ENCODE peak calls at places on chromosome 5, in seven cellular contexts. N, F, Y, O, A, R and T are unnamed samples.

GRCh38 chr5:39947657-39948056 is 522.9 kb upstream of the DAB2 start:
- DNase-seq in N (no peak), F (no peak), Y (no peak), O (peak), A (peak), R (peak), T (no peak)

GRCh38 chr5:13385066-13385465 is 559.4 kb downstream of the DNAH5 start:
- DNase-seq in N (no peak), F (no peak), Y (no peak), O (no peak), A (no peak), R (no peak), T (no peak)

GRCh38 chr5:150146235-150146634 is 9.4 kb downstream of the PDGFRB start:
- DNase-seq in N (no peak), F (no peak), Y (no peak), O (no peak), A (no peak), R (no peak), T (no peak)

GRCh38 chr5:5752844-5753243 is 330.4 kb downstream of the ICE1 start:
- DNase-seq in N (no peak), F (no peak), Y (no peak), O (no peak), A (no peak), R (no peak), T (no peak)

GRCh38 chr5:52838306-52839015 is 50.7 kb downstream of the ITGA1 start:
- DNase-seq in N (no peak), F (no peak), Y (no peak), O (no peak), A (no peak), R (no peak), T (no peak)

GRCh38 chr5:38808666-38809343 is 37.0 kb upstream of the OSMR start:
- DNase-seq in N (peak), F (no peak), Y (no peak), O (no peak), A (no peak), R (no peak), T (no peak)

GRCh38 chr5:56301041-56301440 is 67.9 kb upstream of the ANKRD55 start:
- DNase-seq in N (no peak), F (no peak), Y (no peak), O (peak), A (no peak), R (no peak), T (no peak)

GRCh38 chr5:116453920-116454319 is 120.7 kb downstream of the SEMA6A start:
- DNase-seq in N (no peak), F (no peak), Y (no peak), O (no peak), A (no peak), R (peak), T (no peak)

GRCh38 chr5:10594591-10595210 is 30.8 kb downstream of the ANKRD33B start:
- DNase-seq in N (no peak), F (no peak), Y (no peak), O (peak), A (no peak), R (no peak), T (no peak)

GRCh38 chr5:83831834-83832233 is 111.2 kb upstream of the HAPLN1 start:
- DNase-seq in N (no peak), F (no peak), Y (no peak), O (no peak), A (no peak), R (no peak), T (no peak)

GRCh38 chr5:150780816-150781221 is 2.3 kb downstream of the SMIM3 start:
- DNase-seq in N (no peak), F (no peak), Y (no peak), O (peak), A (no peak), R (peak), T (no peak)

GRCh38 chr5:142324377-142324870 is 397 bp downstream of the SPRY4 start:
- DNase-seq in N (no peak), F (peak), Y (peak), O (peak), A (no peak), R (no peak), T (no peak)

GRCh38 chr5:35205606-35206005 is 24.7 kb downstream of the PRLR start:
- DNase-seq in N (no peak), F (no peak), Y (no peak), O (no peak), A (no peak), R (no peak), T (no peak)

GRCh38 chr5:93425102-93425501 is 155.9 kb downstream of the NR2F1-AS1 start:
- DNase-seq in N (no peak), F (no peak), Y (no peak), O (peak), A (no peak), R (peak), T (no peak)

GRCh38 chr5:150645070-150645700 is 4.7 kb downstream of the SYNPO start:
- DNase-seq in N (peak), F (no peak), Y (peak), O (peak), A (peak), R (peak), T (no peak)

GRCh38 chr5:22314548-22314947 is 538.6 kb downstream of the CDH12 start:
- DNase-seq in N (no peak), F (no peak), Y (no peak), O (no peak), A (no peak), R (no peak), T (no peak)

GRCh38 chr5:41522193-41522786 is 11.9 kb upstream of the PLCXD3 start:
- DNase-seq in N (no peak), F (no peak), Y (no peak), O (no peak), A (no peak), R (no peak), T (no peak)

GRCh38 chr5:41519801-41520200 is 9.4 kb upstream of the PLCXD3 start:
- DNase-seq in N (no peak), F (no peak), Y (no peak), O (peak), A (no peak), R (no peak), T (no peak)

GRCh38 chr5:41527201-41527779 is 16.9 kb upstream of the PLCXD3 start:
- DNase-seq in N (no peak), F (no peak), Y (no peak), O (peak), A (peak), R (peak), T (no peak)

GRCh38 chr5:41526699-41527098 is 16.3 kb upstream of the PLCXD3 start:
- DNase-seq in N (no peak), F (no peak), Y (no peak), O (no peak), A (no peak), R (no peak), T (no peak)

DNA sequence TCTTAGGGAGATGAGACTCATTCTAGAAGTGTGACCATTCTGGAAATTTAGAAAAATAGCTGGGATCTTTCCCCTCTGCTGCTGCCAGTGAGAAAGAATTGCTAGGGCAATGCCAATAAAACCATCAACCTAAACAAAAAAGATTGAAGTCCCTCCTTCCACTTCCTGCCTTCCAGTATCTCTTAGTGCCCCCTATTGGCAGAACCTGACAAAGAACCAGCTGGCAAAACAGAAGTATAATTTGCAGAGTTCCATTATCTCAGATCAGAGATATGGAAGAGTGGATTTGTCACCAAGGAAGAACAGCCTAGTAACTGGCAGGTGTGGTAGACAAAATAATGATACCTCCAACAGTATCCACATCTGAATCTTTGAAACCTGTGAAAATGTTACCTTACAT is 13.8 kb upstream of the PLCXD3 start:
- DNase-seq in N (no peak), F (no peak), Y (no peak), O (peak), A (no peak), R (no peak), T (no peak)
- TF ChIP-seq CTCF in N (no peak), F (peak), Y (no peak), O (peak), A (no peak), R (no peak), T (peak)

DNA sequence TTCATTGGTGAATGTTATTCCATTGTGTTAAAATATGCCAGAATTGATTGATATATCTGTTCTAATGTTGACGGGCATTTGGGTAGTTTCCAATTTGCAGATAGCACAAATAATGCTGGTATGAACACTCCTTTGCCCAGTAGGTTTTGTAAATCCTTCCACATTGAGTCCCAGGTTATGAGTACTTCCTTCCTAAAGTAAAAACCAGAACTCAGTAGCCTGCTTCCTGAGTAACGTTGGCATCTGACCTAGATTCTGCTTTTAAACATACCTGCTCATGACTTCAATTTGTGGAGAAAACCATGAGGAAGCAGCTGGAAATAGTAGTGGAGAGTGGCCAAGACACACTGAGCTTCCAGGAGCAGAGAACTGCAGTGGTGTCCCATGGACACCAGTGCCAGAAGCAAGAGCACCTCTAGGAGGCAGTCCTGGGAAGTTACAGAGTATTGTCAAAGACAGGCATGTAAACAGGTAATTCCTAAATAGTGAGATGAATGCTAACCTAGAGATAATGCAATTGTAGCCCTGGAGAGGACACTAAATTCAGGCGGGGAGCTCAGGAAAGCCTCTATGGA is 24.3 kb upstream of the RASGRF2 start:
- DNase-seq in N (no peak), F (no peak), Y (no peak), O (no peak), A (no peak), R (no peak), T (no peak)
- TF ChIP-seq CTCF in N (no peak), F (no peak), Y (no peak), O (peak), A (peak), R (no peak), T (no peak)

GRCh38 chr5:143445726-143446125 is 42.2 kb upstream of the NR3C1 start:
- DNase-seq in N (no peak), F (no peak), Y (no peak), O (peak), A (no peak), R (peak), T (no peak)

GRCh38 chr5:143446535-143447226 is 43.2 kb upstream of the NR3C1 start:
- DNase-seq in N (no peak), F (no peak), Y (no peak), O (no peak), A (no peak), R (no peak), T (no peak)

GRCh38 chr5:143447983-143448382 is 44.5 kb upstream of the NR3C1 start:
- DNase-seq in N (no peak), F (no peak), Y (no peak), O (no peak), A (no peak), R (no peak), T (no peak)

GRCh38 chr5:143449772-143450171 is 46.3 kb upstream of the NR3C1 start:
- DNase-seq in N (no peak), F (no peak), Y (no peak), O (no peak), A (no peak), R (peak), T (no peak)

GRCh38 chr5:143448518-143448917 is 45.0 kb upstream of the NR3C1 start:
- DNase-seq in N (no peak), F (no peak), Y (no peak), O (no peak), A (no peak), R (no peak), T (no peak)
- TF ChIP-seq CTCF in N (no peak), F (no peak), Y (no peak), O (no peak), A (no peak), R (no peak), T (no peak)

DNA sequence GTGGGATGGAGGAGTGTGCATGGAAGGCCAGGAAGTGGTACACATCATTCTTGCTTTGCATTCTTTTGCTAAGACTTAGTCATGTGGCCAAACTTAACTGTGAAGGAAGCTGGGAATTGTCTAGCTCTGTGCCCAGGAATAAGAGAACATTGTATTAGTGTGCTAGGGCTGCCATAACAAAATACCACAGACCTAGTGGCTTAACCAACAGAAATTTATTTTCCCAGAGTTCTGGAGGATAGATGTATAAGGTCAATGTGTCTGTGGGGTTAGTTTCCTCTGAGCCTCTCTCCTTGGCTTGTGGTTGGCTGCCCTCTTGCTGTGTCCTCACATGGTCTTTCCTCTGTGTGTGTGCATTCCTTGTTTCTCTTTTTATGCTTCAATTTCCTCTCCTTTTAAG is 32.4 kb downstream of the NNT start:
- DNase-seq in N (no peak), F (no peak), Y (no peak), O (peak), A (no peak), R (peak), T (no peak)
- TF ChIP-seq CTCF in N (no peak), F (no peak), Y (no peak), O (no peak), A (no peak), R (no peak), T (no peak)